ENCODE peak calls at places on chromosomes 6 and 20, in eight cellular contexts. W is neuronal stem cell; C is effector memory CD4-positive, alpha-beta T cell; O is HCT116; S is mesenchymal stem cell; V is tibial nerve; G is fibroblast of lung; Y is right lobe of liver. T is an unnamed sample. For H3K27me3, the result is how much of the 10 kb centered on the place peaks cover.

GRCh38 chr20:32687180-32687532 is 13.4 kb upstream of the C20orf203 start:
- DNase-seq in G (no peak), C (no peak), O (no peak), S (no peak), Y (no peak), W (no peak), V (no peak), T (no peak)

GRCh38 chr20:48789781-48790544 is 37.8 kb downstream of the PREX1 start:
- DNase-seq in Y (no peak), V (no peak), S (no peak), C (no peak), G (no peak), O (no peak), W (no peak), T (no peak)

GRCh38 chr6:75449625-75450206 is 43.9 kb downstream of the FILIP1 start:
- DNase-seq in W (no peak), S (peak), O (no peak), C (no peak), G (peak), Y (no peak), V (no peak), T (peak)

GRCh38 chr6:121548146-121548545 is 112.7 kb downstream of the GJA1 start:
- DNase-seq in O (no peak), V (no peak), S (no peak), Y (no peak), C (no peak), G (no peak), W (no peak), T (no peak)

GRCh38 chr6:97963148-97963680 is 680.2 kb upstream of the MMS22L start:
- DNase-seq in W (no peak), Y (no peak), G (peak), S (no peak), O (no peak), V (no peak), C (no peak), T (peak)

GRCh38 chr6:1024587-1024986 is 287.3 kb upstream of the FOXQ1 start:
- DNase-seq in Y (no peak), G (peak), S (peak), O (no peak), W (no peak), V (no peak), C (no peak), T (peak)

GRCh38 chr6:38193051-38193450 is 373.5 kb downstream of the ZFAND3 start:
- DNase-seq in O (no peak), V (no peak), C (no peak), Y (no peak), S (no peak), W (no peak), G (no peak), T (no peak)

GRCh38 chr6:63213325-63213724 is 2.1 kb downstream of the FKBP1C start:
- DNase-seq in Y (no peak), G (no peak), W (no peak), C (no peak), V (no peak), O (no peak), S (no peak), T (no peak)

GRCh38 chr6:148898360-148899005 is 151.7 kb downstream of the UST start:
- DNase-seq in G (no peak), Y (no peak), S (no peak), W (no peak), O (no peak), V (no peak), C (no peak), T (no peak)

GRCh38 chr6:156560476-156560875 is 216.7 kb upstream of the ARID1B start:
- DNase-seq in O (no peak), W (no peak), G (no peak), S (no peak), C (no peak), Y (no peak), V (no peak), T (no peak)

GRCh38 chr6:168542301-168542700 is 101.3 kb downstream of the SMOC2 start:
- DNase-seq in C (no peak), O (no peak), V (no peak), Y (no peak), S (no peak), G (no peak), W (no peak), T (no peak)

GRCh38 chr6:137834508-137834907 is 32.6 kb upstream of the TNFAIP3 start:
- DNase-seq in S (no peak), O (no peak), V (no peak), Y (no peak), G (no peak), W (no peak), C (no peak), T (no peak)

GRCh38 chr6:217048-217659 is 75.1 kb upstream of the DUSP22 start:
- DNase-seq in Y (no peak), V (no peak), G (no peak), C (no peak), O (peak), S (no peak), W (no peak), T (peak)

GRCh38 chr20:1894951-1895673 is at the start of gene SIRPA:
- DNase-seq in W (peak), V (no peak), O (no peak), S (peak), Y (peak), G (peak), C (no peak), T (peak)

GRCh38 chr6:42185597-42185996 is 9.2 kb downstream of the GUCA1B start:
- DNase-seq in O (no peak), G (no peak), V (no peak), S (no peak), C (no peak), W (no peak), Y (no peak), T (no peak)

GRCh38 chr20:17971571-17972013 is 2.8 kb downstream of the MGME1 start:
- DNase-seq in G (peak), O (no peak), V (no peak), W (no peak), C (no peak), S (peak), Y (no peak), T (peak)

GRCh38 chr6:97885230-97885772 is 602.3 kb upstream of the MMS22L start:
- DNase-seq in W (no peak), O (no peak), Y (no peak), V (no peak), C (no peak), S (no peak), G (no peak), T (no peak)

GRCh38 chr6:169618526-169619490 is 83.0 kb downstream of the WDR27 start:
- DNase-seq in V (no peak), G (peak), W (no peak), O (no peak), S (peak), Y (no peak), C (no peak), T (peak)

GRCh38 chr6:130969807-130970491 is 93.1 kb downstream of the EPB41L2 start:
- DNase-seq in O (no peak), S (peak), C (no peak), V (no peak), W (no peak), Y (no peak), G (no peak), T (peak)

GRCh38 chr6:36149436-36149835 is 19.1 kb downstream of the MAPK13 start:
- DNase-seq in C (no peak), O (no peak), S (no peak), V (no peak), Y (no peak), G (no peak), W (no peak), T (no peak)

GRCh38 chr6:113457156-113457555 is 400.0 kb upstream of the MARCKS start:
- DNase-seq in W (no peak), V (no peak), C (no peak), S (peak), Y (no peak), G (peak), O (no peak), T (no peak)

GRCh38 chr6:142624978-142625715 is 319.8 kb downstream of the HIVEP2 start:
- DNase-seq in V (no peak), W (no peak), S (no peak), G (no peak), O (no peak), C (no peak), Y (no peak), T (no peak)

GRCh38 chr6:143313163-143313562 is 137.3 kb downstream of the ADAT2 start:
- DNase-seq in C (no peak), G (no peak), Y (no peak), O (no peak), V (no peak), S (no peak), W (no peak), T (no peak)

GRCh38 chr6:121093928-121094327 is 240.4 kb downstream of the TBC1D32 start:
- DNase-seq in Y (no peak), V (no peak), O (no peak), W (no peak), S (peak), C (no peak), G (peak), T (no peak)

GRCh38 chr6:144582939-144583613 is 297.9 kb downstream of the UTRN start:
- DNase-seq in Y (peak), O (no peak), V (no peak), S (no peak), W (no peak), G (peak), C (no peak), T (peak)

GRCh38 chr20:24605937-24606455 is 136.6 kb downstream of the SYNDIG1 start:
- DNase-seq in Y (no peak), S (no peak), C (no peak), O (no peak), G (no peak), W (no peak), V (no peak), T (no peak)

GRCh38 chr6:145811741-145812140 is 2.9 kb downstream of the FBXO30 start:
- DNase-seq in O (no peak), C (no peak), V (no peak), Y (no peak), G (no peak), W (no peak), S (no peak), T (no peak)
- H3K4me3 ChIP-seq in O (no peak), C (no peak), V (no peak), Y (no peak), G (no peak), W (no peak), S (no peak), T (no peak)

GRCh38 chr20:57033994-57034393 is 232.4 kb downstream of the BMP7 start:
- DNase-seq in O (no peak), S (peak), C (no peak), W (no peak), V (no peak), G (peak), Y (no peak), T (peak)
- H3K27me3 ChIP-seq in O (under half), S (under half), C (under half), W (under half), V (under half), G (under half), Y (under half), T (under half)

GRCh38 chr6:31620586-31621319 is at the start of gene PRRC2A:
- DNase-seq in Y (no peak), C (peak), S (no peak), V (peak), W (no peak), G (no peak), O (peak), T (peak)

GRCh38 chr6:31622678-31623077 is 2.2 kb downstream of the PRRC2A start:
- DNase-seq in Y (no peak), V (no peak), W (no peak), G (no peak), O (no peak), S (no peak), C (no peak), T (no peak)

GRCh38 chr6:31619805-31620585 is 520 bp upstream of the PRRC2A start:
- DNase-seq in Y (peak), G (peak), V (peak), C (peak), W (peak), O (peak), S (peak), T (peak)

GRCh38 chr6:31621991-31622390 is 1.5 kb downstream of the PRRC2A start:
- DNase-seq in Y (no peak), C (no peak), G (no peak), W (no peak), S (peak), V (no peak), O (no peak), T (no peak)

DNA sequence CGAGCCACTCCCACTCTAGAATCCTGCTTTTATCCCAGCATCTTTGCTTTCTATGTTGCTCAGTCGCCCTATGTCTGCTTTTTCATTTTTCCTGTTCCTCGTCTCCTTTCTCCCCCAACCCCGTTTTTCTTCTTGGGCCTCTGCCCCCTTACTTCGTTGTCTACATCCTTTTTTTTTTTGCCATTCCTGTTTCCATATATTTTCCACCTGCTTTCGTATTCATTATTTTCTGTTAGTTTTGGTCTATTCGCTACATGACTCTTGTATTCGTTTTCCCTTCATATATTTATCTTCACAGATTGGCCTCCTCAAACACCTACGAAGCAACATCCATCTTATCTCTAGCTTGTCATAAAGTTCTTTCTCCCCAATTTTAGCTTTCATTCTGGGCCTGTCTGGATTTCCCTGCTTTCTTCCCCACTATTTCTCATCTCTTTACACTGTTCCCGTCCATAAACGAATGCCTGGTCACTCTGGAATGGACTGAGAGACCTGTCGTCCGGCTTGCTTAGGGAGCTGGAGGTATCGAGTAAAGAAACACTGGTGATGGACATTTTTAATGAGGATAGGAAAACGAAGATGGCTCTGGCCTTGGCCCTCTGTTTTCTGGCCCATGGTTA is 915 bp downstream of the PRRC2A start:
- DNase-seq in O (no peak), G (no peak), C (no peak), W (no peak), Y (no peak), S (peak), V (no peak), T (no peak)
- H3K4me3 ChIP-seq in O (peak), G (peak), C (peak), W (peak), Y (peak), S (peak), V (peak), T (peak)

GRCh38 chr6:101403566-101403965 is 10.1 kb downstream of the GRIK2 start:
- DNase-seq in S (no peak), O (no peak), G (no peak), W (no peak), C (no peak), Y (no peak), V (no peak), T (no peak)
- H3K27me3 ChIP-seq in S (half or more), O (under half), G (under half), W (under half), C (under half), Y (under half), V (under half), T (under half)

GRCh38 chr20:59230385-59230784 is 66.8 kb downstream of the ZNF831 start:
- DNase-seq in O (no peak), V (no peak), Y (no peak), G (no peak), W (no peak), C (no peak), S (no peak), T (no peak)
- H3K4me3 ChIP-seq in O (no peak), V (no peak), Y (no peak), G (no peak), W (no peak), C (no peak), S (no peak), T (no peak)

GRCh38 chr20:36333841-36334240 is 27.7 kb downstream of the DLGAP4 start:
- DNase-seq in S (no peak), O (no peak), Y (no peak), V (no peak), G (no peak), C (no peak), W (no peak), T (no peak)
- H3K27me3 ChIP-seq in S (half or more), O (under half), Y (under half), V (half or more), G (under half), C (under half), W (under half), T (under half)

GRCh38 chr6:5464096-5464885 is 203.0 kb downstream of the FARS2 start:
- DNase-seq in S (peak), Y (no peak), V (no peak), G (peak), C (no peak), W (no peak), O (no peak), T (no peak)
- H3K4me3 ChIP-seq in S (no peak), Y (no peak), V (no peak), G (no peak), C (no peak), W (no peak), O (no peak), T (no peak)

GRCh38 chr6:28656715-28657114 is 131.0 kb downstream of the GPX5 start:
- DNase-seq in V (no peak), S (no peak), O (no peak), G (no peak), W (no peak), Y (no peak), C (no peak), T (no peak)
- H3K27me3 ChIP-seq in V (under half), S (under half), O (under half), G (under half), W (under half), Y (under half), C (under half), T (under half)